ENCODE peak calls at places on chromosomes 5 and 9, in six cellular contexts. C is Calu3, O is kidney, A is epithelial cell of esophagus, B is WTC11, E is AG09319. T is an unnamed sample.

GRCh38 chr5:92991681-92992472 is 589.1 kb downstream of the NR2F1-AS1 start:
- DNase-seq in A (no peak), C (no peak), E (no peak), O (no peak), B (no peak), T (no peak)

GRCh38 chr5:107565791-107566536 is 104.8 kb downstream of the EFNA5 start:
- DNase-seq in E (no peak), A (no peak), C (no peak), O (no peak), B (no peak), T (no peak)

GRCh38 chr9:71726723-71727122 is 41.6 kb downstream of the CEMIP2 start:
- DNase-seq in O (no peak), E (no peak), C (no peak), A (no peak), B (no peak), T (no peak)

GRCh38 chr9:92032891-92033290 is 82.3 kb downstream of the SPTLC1 start:
- DNase-seq in B (no peak), C (no peak), O (no peak), A (peak; percentile 71), E (no peak), T (no peak)

GRCh38 chr9:113309204-113309813 is 6.1 kb upstream of the RNF183 start:
- DNase-seq in B (no peak), C (peak; percentile 20), A (peak; percentile 60), O (no peak), E (no peak), T (no peak)

GRCh38 chr5:15717002-15717401 is 217.0 kb downstream of the FBXL7 start:
- DNase-seq in A (no peak), B (no peak), C (no peak), E (no peak), O (no peak), T (no peak)

GRCh38 chr9:97980918-97981827 is 2.0 kb upstream of the ANP32B start:
- DNase-seq in B (no peak), A (peak; percentile 33), C (no peak), O (no peak), E (no peak), T (no peak)

GRCh38 chr9:114407889-114408288 is 20.1 kb upstream of the AKNA start:
- DNase-seq in B (no peak), O (no peak), C (no peak), E (no peak), A (no peak), T (no peak)

GRCh38 chr5:149632311-149633251 is 51.3 kb downstream of the ARHGEF37 start:
- DNase-seq in C (peak; percentile 96), A (peak; percentile 96), E (no peak), B (no peak), O (no peak), T (no peak)

GRCh38 chr9:77865385-77865784 is 166.2 kb downstream of the GNAQ start:
- DNase-seq in E (no peak), B (no peak), A (no peak), C (peak; percentile 17), O (no peak), T (no peak)

GRCh38 chr5:60586307-60586901 is 113.6 kb downstream of the DEPDC1B start:
- DNase-seq in E (no peak), A (peak; percentile 44), O (no peak), B (no peak), C (no peak), T (no peak)

GRCh38 chr9:121464968-121465367 is 34.7 kb downstream of the GGTA1 start:
- DNase-seq in E (no peak), C (no peak), A (no peak), O (no peak), B (no peak), T (no peak)

GRCh38 chr5:43019615-43020293 is 20.4 kb downstream of the ANXA2R start:
- DNase-seq in A (peak; percentile 89), O (peak; percentile 83), C (peak; percentile 79), E (no peak), B (peak; percentile 57), T (peak; percentile 51)

GRCh38 chr5:37882636-37883035 is 42.8 kb upstream of the GDNF start:
- DNase-seq in B (no peak), C (no peak), E (no peak), A (no peak), O (no peak), T (no peak)

GRCh38 chr5:44443172-44443571 is 54.0 kb upstream of the FGF10 start:
- DNase-seq in C (no peak), A (no peak), E (no peak), O (no peak), B (no peak), T (no peak)

GRCh38 chr5:98795243-98795642 is 21.8 kb downstream of the RGMB start:
- DNase-seq in A (no peak), O (no peak), B (no peak), E (no peak), C (no peak), T (no peak)

GRCh38 chr9:523444-523843 is 308.8 kb downstream of the DOCK8 start:
- DNase-seq in O (no peak), E (no peak), C (no peak), B (no peak), A (no peak), T (no peak)

GRCh38 chr5:179700401-179700918 is 1.7 kb downstream of the CANX start:
- DNase-seq in O (no peak), C (peak; percentile 24), A (peak; percentile 40), B (no peak), E (no peak), T (no peak)

GRCh38 chr5:92147792-92148191 is 764.7 kb upstream of the ARRDC3 start:
- DNase-seq in C (no peak), B (no peak), O (no peak), E (no peak), A (no peak), T (no peak)

GRCh38 chr5:122454522-122454921 is 142.5 kb downstream of the SNCAIP start:
- DNase-seq in C (no peak), B (no peak), A (no peak), E (no peak), O (no peak), T (no peak)

GRCh38 chr5:122457178-122457826 is 145.3 kb downstream of the SNCAIP start:
- DNase-seq in E (no peak), B (no peak), C (no peak), A (no peak), O (no peak), T (no peak)

GRCh38 chr5:122464191-122464590 is 152.2 kb downstream of the SNCAIP start:
- DNase-seq in O (no peak), C (no peak), A (no peak), B (no peak), E (no peak), T (no peak)

GRCh38 chr5:122463221-122463620 is 151.2 kb downstream of the SNCAIP start:
- DNase-seq in C (no peak), B (no peak), A (no peak), E (peak; percentile 52), O (no peak), T (no peak)

GRCh38 chr5:122458278-122458872 is 146.3 kb downstream of the SNCAIP start:
- DNase-seq in A (peak; percentile 49), C (peak; percentile 36), B (peak; percentile 24), E (no peak), O (no peak), T (no peak)
- TF ChIP-seq CTCF in A (peak; percentile 67), C (peak; percentile 55), B (peak; percentile 53), E (peak; percentile 44), O (peak; percentile 28), T (peak; percentile 77)

GRCh38 chr5:96733771-96734498 is 71.8 kb downstream of the CAST start:
- DNase-seq in E (no peak), A (peak; percentile 100), C (peak; percentile 87), O (no peak), B (no peak), T (no peak)

GRCh38 chr5:96725257-96725656 is 63.1 kb downstream of the CAST start:
- DNase-seq in C (no peak), A (no peak), E (no peak), O (no peak), B (no peak), T (no peak)

GRCh38 chr5:96734871-96735325 is 72.7 kb downstream of the CAST start:
- DNase-seq in A (peak; percentile 87), O (no peak), C (no peak), E (no peak), B (no peak), T (no peak)

GRCh38 chr5:96726802-96727201 is 64.6 kb downstream of the CAST start:
- DNase-seq in C (no peak), O (no peak), B (no peak), A (no peak), E (no peak), T (no peak)

GRCh38 chr5:96729156-96729555 is 67.0 kb downstream of the CAST start:
- DNase-seq in A (no peak), B (no peak), E (no peak), O (no peak), C (no peak), T (no peak)
- TF ChIP-seq CTCF in A (peak; percentile 29), B (no peak), E (peak; percentile 22), O (peak; percentile 28), C (no peak), T (no peak)

GRCh38 chr9:13424872-13425271 is 145.4 kb upstream of the MPDZ start:
- DNase-seq in A (no peak), O (no peak), E (no peak), C (no peak), B (no peak), T (no peak)

GRCh38 chr9:13424204-13424603 is 144.7 kb upstream of the MPDZ start:
- DNase-seq in O (no peak), B (no peak), A (no peak), C (no peak), E (no peak), T (no peak)

GRCh38 chr9:13430717-13431116 is 151.2 kb upstream of the MPDZ start:
- DNase-seq in B (no peak), A (no peak), O (no peak), C (no peak), E (no peak), T (no peak)

GRCh38 chr9:13429271-13429670 is 149.8 kb upstream of the MPDZ start:
- DNase-seq in O (no peak), A (no peak), E (no peak), C (no peak), B (no peak), T (no peak)

DNA sequence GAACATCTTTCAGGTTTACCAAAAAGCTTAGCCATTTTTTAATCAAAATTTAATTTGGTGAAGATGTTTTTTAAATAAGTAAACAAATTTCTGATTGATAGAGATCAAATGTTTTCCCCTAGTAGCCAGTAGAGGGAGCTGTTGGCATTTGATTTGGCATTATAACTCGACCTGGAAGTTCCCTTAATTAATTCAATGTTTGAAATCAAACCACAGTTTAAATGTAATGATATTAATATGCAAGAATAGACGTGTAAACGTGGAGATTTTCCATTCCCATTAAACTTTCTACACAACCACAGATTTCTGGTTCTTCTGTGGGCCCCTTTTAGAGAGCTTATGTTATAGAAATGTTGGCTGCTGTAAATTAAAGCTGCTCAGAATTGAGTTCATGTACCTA is 148.1 kb upstream of the MPDZ start:
- DNase-seq in A (peak; percentile 71), E (peak; percentile 23), C (no peak), B (no peak), O (no peak), T (peak; percentile 14)
- TF ChIP-seq CTCF in A (peak; percentile 63), E (peak; percentile 56), C (peak; percentile 38), B (peak; percentile 58), O (peak; percentile 54), T (peak; percentile 92)

DNA sequence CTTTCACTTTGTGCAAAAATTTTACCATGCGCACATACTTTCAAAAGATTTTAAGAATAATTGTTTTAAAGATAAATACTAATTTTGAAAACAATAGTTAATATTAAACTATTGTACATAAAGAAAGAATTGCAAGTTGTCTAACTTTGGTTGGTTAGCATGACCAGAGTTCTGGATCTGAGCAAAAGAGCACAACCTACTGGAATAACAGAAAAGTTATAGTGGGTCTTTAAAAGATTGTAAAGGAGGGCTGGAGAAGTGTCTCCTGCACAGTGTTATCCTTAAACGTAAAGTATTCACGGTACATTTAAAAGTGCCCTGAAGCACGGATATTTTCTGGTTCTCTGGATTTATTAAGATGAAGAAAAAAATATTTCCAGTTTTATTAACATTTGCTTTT is 70.6 kb downstream of the GLIS3 start:
- DNase-seq in C (no peak), B (no peak), E (no peak), O (no peak), A (no peak), T (no peak)
- TF ChIP-seq CTCF in C (no peak), B (no peak), E (no peak), O (no peak), A (no peak), T (no peak)

T was measured in endothelial cell.